ENCODE peak calls at places on chromosome 18, in five cellular contexts. X is HEK293T; Y is stimulated activated naive CD8-positive, alpha-beta T cell treated with anti-CD3 and anti-CD28 coated beads, Interleukin-15, Interleukin-2, amounts not matched to agents 100 U/mL and 50 U/mL, for 24 hours; D is DMS79 treated with DMSO at 0.1 percent for 48 hours; L is neural progenitor cell. S is an unnamed sample.

GRCh38 chr18:2406544-2406943 is 164.8 kb downstream of the METTL4 start:
- DNase-seq in X (no peak), L (no peak), Y (no peak), D (no peak), S (no peak)

GRCh38 chr18:75111673-75112485 is 97.1 kb downstream of the PTGR3 start:
- DNase-seq in D (no peak), X (no peak), Y (no peak), L (no peak), S (peak)

GRCh38 chr18:31269508-31270074 is 48.4 kb upstream of the DSG1 start:
- DNase-seq in L (no peak), D (no peak), X (no peak), Y (no peak), S (no peak)

GRCh38 chr18:24585996-24586566 is 125.6 kb downstream of the HRH4 start:
- DNase-seq in L (no peak), X (no peak), D (no peak), Y (no peak), S (no peak)

GRCh38 chr18:78494204-78494603 is 485.4 kb upstream of the SALL3 start:
- DNase-seq in Y (no peak), D (no peak), X (no peak), L (no peak), S (no peak)

GRCh38 chr18:77702686-77703085 is 453.0 kb downstream of the GALR1 start:
- DNase-seq in X (no peak), Y (no peak), L (peak), D (peak), S (peak)

GRCh38 chr18:72742002-72742401 is 125.8 kb downstream of the NETO1 start:
- DNase-seq in Y (no peak), D (no peak), L (no peak), X (no peak), S (no peak)

GRCh38 chr18:74282359-74283254 is 9.2 kb downstream of the CYB5A start:
- DNase-seq in X (no peak), Y (no peak), L (no peak), D (no peak), S (no peak)

GRCh38 chr18:51153659-51154371 is 43.7 kb downstream of the MEX3C start:
- DNase-seq in L (no peak), Y (peak), D (no peak), X (no peak), S (no peak)

GRCh38 chr18:79868811-79869541 is 71.2 kb downstream of the KCNG2 start:
- DNase-seq in Y (no peak), X (no peak), D (no peak), L (no peak), S (no peak)

GRCh38 chr18:66159451-66159850 is 408.6 kb downstream of the CDH7 start:
- DNase-seq in Y (no peak), L (no peak), D (no peak), X (no peak), S (no peak)

GRCh38 chr18:11096411-11096810 is 53.0 kb downstream of the PIEZO2 start:
- DNase-seq in L (no peak), Y (no peak), D (no peak), X (no peak), S (no peak)

GRCh38 chr18:78971511-78972245 is 7.9 kb upstream of the SALL3 start:
- DNase-seq in L (no peak), X (no peak), Y (no peak), D (no peak), S (no peak)

GRCh38 chr18:79988925-79989361 is 580 bp upstream of the TXNL4A start:
- DNase-seq in X (peak), Y (peak), D (peak), L (peak), S (peak)

GRCh38 chr18:49459404-49460171 is 857 bp downstream of the DYM start:
- DNase-seq in L (peak), D (no peak), X (no peak), Y (peak), S (peak)

S was measured in NCI-H1105 treated with DMSO at 0.1 percent for 48 hours.